ENCODE peak calls at places on chromosomes 1 and 21, in six cellular contexts. M is neural crest cell, Q is RWPE2, C is heart left ventricle, R is pancreas, J is activated B cell treated with CpG ODN at 0.5 μM for 24 hours. W is an unnamed sample.

GRCh38 chr1:200073286-200073637 is 45.8 kb downstream of the NR5A2 start:
- DNase-seq in M (no peak), Q (no peak), C (no peak), R (no peak), J (no peak), W (no peak)

GRCh38 chr1:8097077-8097799 is 71.1 kb upstream of the ERRFI1 start:
- DNase-seq in M (no peak), Q (peak), C (no peak), R (no peak), J (no peak), W (peak)

GRCh38 chr1:74470936-74471335 is 41.5 kb downstream of the LRRC53 start:
- DNase-seq in M (no peak), Q (no peak), C (no peak), R (no peak), J (no peak), W (no peak)

GRCh38 chr1:175548774-175549173 is 194.6 kb downstream of the TNR start:
- DNase-seq in M (no peak), Q (no peak), C (no peak), R (no peak), J (no peak), W (no peak)

GRCh38 chr1:205809942-205810345 is 3.1 kb downstream of the SLC41A1 start:
- DNase-seq in M (no peak), Q (no peak), C (peak), R (no peak), J (no peak), W (no peak)

GRCh38 chr1:110476028-110476765 is 25.2 kb downstream of the PROK1 start:
- DNase-seq in M (no peak), Q (no peak), C (no peak), R (no peak), J (no peak), W (no peak)

GRCh38 chr1:234555390-234556112 is 54.4 kb downstream of the IRF2BP2 start:
- DNase-seq in M (no peak), Q (no peak), C (no peak), R (no peak), J (no peak), W (no peak)

GRCh38 chr1:233140519-233140918 is 155.0 kb downstream of the PCNX2 start:
- DNase-seq in M (no peak), Q (no peak), C (peak), R (no peak), J (no peak), W (no peak)

GRCh38 chr1:77030401-77031100 is 163.3 kb downstream of the ST6GALNAC5 start:
- DNase-seq in M (no peak), Q (no peak), C (no peak), R (no peak), J (no peak), W (no peak)

GRCh38 chr21:37916795-37917142 is 512 bp upstream of the KCNJ6 start:
- DNase-seq in M (peak), Q (no peak), C (no peak), R (peak), J (no peak), W (no peak)

GRCh38 chr1:10161121-10161520 is 49.2 kb upstream of the KIF1B start:
- DNase-seq in M (no peak), Q (no peak), C (no peak), R (no peak), J (no peak), W (no peak)

GRCh38 chr1:163980391-163980790 is 578.6 kb upstream of the PBX1 start:
- DNase-seq in M (no peak), Q (no peak), C (no peak), R (no peak), J (no peak), W (no peak)

GRCh38 chr1:89791064-89791721 is 29.6 kb upstream of the LRRC8D start:
- DNase-seq in M (no peak), Q (no peak), C (no peak), R (no peak), J (no peak), W (no peak)

GRCh38 chr21:33205476-33205875 is 24.3 kb upstream of the IFNAR2 start:
- DNase-seq in M (no peak), Q (no peak), C (no peak), R (no peak), J (no peak), W (no peak)

GRCh38 chr1:200535605-200536004 is 84.9 kb downstream of the KIF14 start:
- DNase-seq in M (no peak), Q (no peak), C (no peak), R (no peak), J (no peak), W (peak)

GRCh38 chr1:85275701-85276289 is 637 bp downstream of the BCL10 start:
- DNase-seq in M (no peak), Q (no peak), C (no peak), R (no peak), J (peak), W (peak)

GRCh38 chr1:47701741-47702515 is 264.1 kb downstream of the FOXD2 start:
- DNase-seq in M (no peak), Q (no peak), C (no peak), R (no peak), J (no peak), W (no peak)

GRCh38 chr21:14603202-14603601 is 57.1 kb upstream of the SAMSN1 start:
- DNase-seq in M (no peak), Q (no peak), C (no peak), R (no peak), J (no peak), W (no peak)

GRCh38 chr1:228207851-228208821 is at the start of gene OBSCN:
- DNase-seq in M (no peak), Q (no peak), C (peak), R (no peak), J (no peak), W (no peak)

GRCh38 chr1:21508580-21509350 is 458 bp upstream of the ALPL start:
- DNase-seq in M (peak), Q (no peak), C (peak), R (peak), J (peak), W (peak)

GRCh38 chr1:84505167-84506001 is 802 bp upstream of the SPATA1 start:
- DNase-seq in M (no peak), Q (no peak), C (no peak), R (no peak), J (no peak), W (peak)

GRCh38 chr1:219539645-219540254 is 73.2 kb downstream of the ZC3H11B start:
- DNase-seq in M (no peak), Q (no peak), C (no peak), R (no peak), J (no peak), W (no peak)

GRCh38 chr1:100979652-100980051 is 45.9 kb downstream of the DPH5 start:
- DNase-seq in M (no peak), Q (no peak), C (no peak), R (no peak), J (no peak), W (no peak)

GRCh38 chr1:195867638-195868037 is 740.6 kb downstream of the KCNT2 start:
- DNase-seq in M (no peak), Q (no peak), C (no peak), R (no peak), J (no peak), W (no peak)

GRCh38 chr1:10479276-10479675 is 4.5 kb downstream of the PEX14 start:
- DNase-seq in M (no peak), Q (no peak), C (no peak), R (no peak), J (no peak), W (no peak)

GRCh38 chr1:205088341-205088740 is 4.1 kb upstream of the TMEM81 start:
- DNase-seq in M (no peak), Q (no peak), C (no peak), R (no peak), J (no peak), W (no peak)

GRCh38 chr1:14937288-14937949 is 216.1 kb upstream of the TMEM51 start:
- DNase-seq in M (no peak), Q (no peak), C (no peak), R (no peak), J (no peak), W (no peak)

GRCh38 chr1:67889940-67890567 is 56.8 kb upstream of the GNG12 start:
- DNase-seq in M (no peak), Q (no peak), C (no peak), R (no peak), J (no peak), W (no peak)

GRCh38 chr1:89790592-89790991 is 30.2 kb upstream of the LRRC8D start:
- DNase-seq in M (no peak), Q (no peak), C (no peak), R (no peak), J (no peak), W (no peak)

DNA sequence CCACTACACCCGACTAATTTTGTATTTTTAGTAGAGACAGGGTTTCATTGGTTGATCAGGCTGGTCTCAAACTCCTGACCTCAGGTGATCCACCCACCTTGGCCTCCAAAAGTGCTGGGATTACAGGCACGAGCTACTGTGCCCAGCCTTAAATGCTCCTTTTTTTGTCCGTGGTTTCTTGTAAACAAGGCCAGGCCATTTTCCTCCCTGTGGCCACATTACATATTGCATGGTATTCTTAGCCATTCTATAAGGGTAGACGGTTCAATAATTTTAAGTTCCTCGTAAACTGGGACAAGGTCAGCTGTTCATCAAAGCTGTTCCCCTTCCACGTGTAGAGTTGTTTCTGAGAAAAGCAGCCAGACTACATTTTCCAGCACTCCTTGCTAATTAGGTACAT is 10.3 kb upstream of the LUZP1 start:
- DNase-seq in M (no peak), Q (no peak), C (no peak), R (no peak), J (no peak), W (no peak)
- TF ChIP-seq CTCF in M (peak), Q (peak), C (no peak), R (no peak), J (no peak), W (peak)

DNA sequence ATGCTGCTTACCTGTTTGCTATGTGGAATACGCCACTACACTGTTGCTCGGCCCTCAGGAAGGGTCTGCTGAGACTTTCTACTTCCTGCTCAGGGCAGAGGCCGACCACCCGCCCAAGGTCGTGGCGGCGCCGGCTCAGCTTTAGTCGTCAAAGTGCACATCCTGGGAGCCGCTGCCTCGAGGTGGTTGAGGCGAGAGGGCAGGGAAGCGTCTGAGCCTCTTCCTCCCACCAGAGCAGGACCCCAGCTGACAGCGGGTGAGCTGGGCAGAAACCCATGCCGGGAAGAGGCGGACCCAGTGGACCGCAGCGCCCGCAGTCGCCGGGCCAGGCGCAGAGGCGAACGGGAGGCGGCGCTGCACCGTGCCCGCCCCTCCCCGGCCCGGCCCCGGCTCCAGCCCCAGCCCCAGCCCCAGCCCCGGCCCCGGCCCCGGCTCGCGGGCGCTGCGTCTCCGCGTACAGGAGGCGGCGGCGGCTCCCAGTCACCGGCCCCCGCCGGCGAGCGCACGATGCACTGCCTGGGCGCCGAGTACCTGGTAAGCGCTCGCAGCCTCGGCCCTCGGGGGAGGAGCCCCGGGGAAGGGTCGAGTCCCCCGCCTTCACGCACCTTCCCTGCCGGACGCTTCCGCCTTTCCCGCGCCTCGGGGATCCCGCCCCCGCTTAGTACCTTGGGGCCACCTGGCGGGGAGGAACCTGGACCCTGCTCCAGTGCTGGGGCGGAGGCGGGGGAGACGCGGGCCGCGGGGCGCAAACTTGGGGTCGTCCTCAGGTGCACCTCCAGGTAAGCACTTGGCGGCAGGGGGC is at the start of gene SLC44A3:
- DNase-seq in M (peak), Q (no peak), C (peak), R (peak), J (no peak), W (peak)
- TF ChIP-seq CTCF in M (no peak), Q (peak), C (no peak), R (no peak), J (no peak), W (no peak)

DNA sequence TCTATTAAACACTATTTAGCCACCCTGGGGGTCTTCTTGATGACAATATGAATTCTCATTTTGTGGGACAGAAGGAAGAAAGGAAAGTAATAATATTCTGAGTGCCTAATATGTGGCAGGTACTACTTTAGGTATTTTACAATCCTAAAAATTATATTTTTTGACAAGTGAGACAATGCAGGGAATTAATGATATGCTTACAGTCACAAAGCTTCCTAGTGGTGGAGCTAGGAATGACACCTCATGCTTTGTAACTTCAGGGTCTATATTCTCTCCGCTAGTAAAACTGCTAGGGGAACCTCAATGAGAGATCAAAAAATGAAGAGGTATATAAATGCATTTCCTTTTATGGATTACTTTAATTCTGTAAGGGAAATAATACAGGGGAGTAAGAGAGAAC is 44.3 kb downstream of the TPR start:
- DNase-seq in M (no peak), Q (no peak), C (no peak), R (no peak), J (no peak), W (no peak)
- TF ChIP-seq CTCF in M (peak), Q (peak), C (no peak), R (no peak), J (no peak), W (no peak)

DNA sequence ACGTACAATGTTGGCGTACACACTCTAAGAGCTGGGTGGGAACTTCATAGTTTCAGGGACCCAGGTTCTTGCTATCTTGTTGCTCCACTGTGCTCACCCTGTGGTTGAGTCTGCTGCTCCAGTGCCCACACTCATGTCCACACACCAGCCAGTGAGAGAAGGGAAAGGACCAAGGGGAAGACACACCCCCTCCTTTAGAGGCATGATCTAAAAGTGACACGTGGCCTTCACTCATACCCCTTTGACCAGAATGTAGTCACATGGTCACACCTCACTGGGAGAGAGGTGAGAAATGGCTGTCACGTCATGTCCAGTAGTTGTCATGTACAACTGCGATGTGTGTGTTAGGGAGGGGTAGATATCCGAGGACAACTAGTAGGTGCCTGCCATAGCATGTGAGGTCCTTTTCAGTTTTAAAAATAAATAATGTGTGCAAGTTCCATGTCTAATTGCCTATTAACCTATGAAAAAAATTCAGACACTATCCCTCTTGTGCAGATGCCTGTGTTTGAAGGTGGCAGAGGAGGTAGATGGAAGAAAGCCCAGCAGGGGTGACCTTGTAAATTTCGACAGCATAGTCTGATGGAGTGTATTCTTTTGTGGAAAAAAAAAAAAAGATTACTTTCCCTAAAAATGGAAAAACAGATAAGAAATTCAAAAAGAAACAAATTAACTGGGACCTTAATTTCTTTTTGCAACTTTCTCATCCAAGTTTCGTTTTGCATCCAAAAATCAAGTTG is 149.6 kb downstream of the C1orf21 start:
- DNase-seq in M (no peak), Q (no peak), C (no peak), R (no peak), J (no peak), W (no peak)
- TF ChIP-seq CTCF in M (no peak), Q (no peak), C (no peak), R (no peak), J (no peak), W (no peak)

GRCh38 chr21:23398726-23399125 is 2208.6 kb downstream of the MRPL39 start:
- DNase-seq in M (no peak), Q (no peak), C (no peak), R (no peak), J (no peak), W (no peak)

DNA sequence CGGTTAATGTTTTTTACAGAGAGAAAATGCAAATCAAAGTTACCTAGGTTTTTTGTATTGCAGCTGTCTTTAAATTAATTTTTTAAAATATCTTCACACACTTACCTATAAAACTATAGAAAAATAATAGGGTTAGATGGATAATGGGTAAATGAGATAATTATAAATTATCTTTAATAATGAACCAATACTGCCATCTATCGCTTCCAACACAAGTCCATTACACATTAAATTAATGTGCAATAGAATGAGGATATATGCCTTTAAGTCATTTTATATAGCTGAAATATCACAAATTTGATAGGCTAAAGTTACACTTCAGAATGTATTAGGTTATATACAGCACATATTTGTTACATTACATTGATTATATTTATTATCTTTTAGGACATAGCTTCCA is 2212.8 kb downstream of the MRPL39 start:
- DNase-seq in M (no peak), Q (no peak), C (no peak), R (no peak), J (no peak), W (no peak)
- TF ChIP-seq CTCF in M (no peak), Q (peak), C (no peak), R (no peak), J (no peak), W (no peak)

DNA sequence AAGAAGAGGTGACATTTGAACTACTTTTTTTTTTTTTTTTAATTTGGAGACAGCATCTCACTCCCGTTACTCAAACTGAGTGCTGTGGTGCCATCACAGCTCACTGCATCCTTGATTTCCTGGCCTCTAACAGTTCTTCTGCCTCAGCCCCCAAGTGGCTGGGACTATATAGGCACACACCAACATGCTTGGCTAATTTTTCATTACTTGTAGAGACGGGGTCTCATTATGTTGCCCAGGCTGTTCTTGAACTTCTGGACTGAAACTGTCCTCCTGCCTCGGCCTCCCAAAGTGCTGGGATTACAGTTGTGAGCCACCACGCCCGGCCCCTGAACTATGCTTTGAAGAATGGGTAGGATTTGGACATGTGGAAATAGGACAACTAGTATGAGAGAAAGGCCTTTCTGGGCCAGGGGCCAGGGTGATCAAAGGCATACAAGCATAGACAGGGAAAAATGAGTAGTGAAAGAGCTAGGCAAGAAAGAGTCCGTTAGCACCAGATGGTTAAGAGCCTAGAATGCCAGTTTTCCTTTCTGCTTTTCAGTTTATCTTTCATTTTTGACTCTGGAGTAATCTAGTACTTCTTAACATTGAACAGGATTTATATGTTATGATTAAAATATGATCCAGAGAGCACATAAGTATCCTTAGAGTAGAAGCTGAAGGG is 6.3 kb downstream of the RABGAP1L start:
- DNase-seq in M (no peak), Q (no peak), C (peak), R (no peak), J (no peak), W (no peak)
- TF ChIP-seq CTCF in M (no peak), Q (no peak), C (no peak), R (no peak), J (no peak), W (peak)

GRCh38 chr1:30984167-30984870 is 75.8 kb upstream of the SDC3 start:
- DNase-seq in M (no peak), Q (no peak), C (no peak), R (no peak), J (no peak), W (no peak)
- TF ChIP-seq CTCF in M (no peak), Q (no peak), C (no peak), R (no peak), J (no peak), W (no peak)

W was measured in GM13976.